ENCODE peak calls at places on chromosomes 1 and 21, in nine cellular contexts. K is naive thymus-derived CD4-positive, alpha-beta T cell; N is neural progenitor cell; E is mesendoderm; V is A549; R is vagina; P is GM23248; U is CD4-positive, CD25-positive, alpha-beta regulatory T cell; W is pancreas. X is an unnamed sample.

GRCh38 chr1:184150776-184151531 is 99.4 kb downstream of the TSEN15 start:
- DNase-seq in K (no peak), N (no peak), E (no peak), V (no peak), R (no peak), P (peak; percentile 92), U (no peak), W (no peak), X (no peak)

GRCh38 chr1:167767794-167768193 is 46.0 kb downstream of the MPZL1 start:
- DNase-seq in K (no peak), N (no peak), E (no peak), V (no peak), R (no peak), P (no peak), U (no peak), W (no peak), X (no peak)

GRCh38 chr21:29499734-29500343 is 201.1 kb downstream of the BACH1 start:
- DNase-seq in K (no peak), N (peak; percentile 29), E (peak; percentile 75), V (peak; percentile 21), R (no peak), P (peak; percentile 55), U (peak; percentile 4), W (no peak), X (no peak)

GRCh38 chr21:28227881-28228623 is 764.6 kb downstream of the LTN1 start:
- DNase-seq in K (no peak), N (no peak), E (no peak), V (no peak), R (no peak), P (peak; percentile 30), U (no peak), W (no peak), X (no peak)

GRCh38 chr1:37131281-37131680 is 97.0 kb upstream of the GRIK3 start:
- DNase-seq in K (no peak), N (no peak), E (no peak), V (no peak), R (no peak), P (no peak), U (no peak), W (no peak), X (no peak)

GRCh38 chr1:22204057-22204840 is 61.4 kb upstream of the WNT4 start:
- DNase-seq in K (no peak), N (no peak), E (no peak), V (no peak), R (no peak), P (no peak), U (no peak), W (no peak), X (no peak)

GRCh38 chr1:51636765-51637522 is 20.1 kb downstream of the OSBPL9 start:
- DNase-seq in K (no peak), N (no peak), E (no peak), V (no peak), R (no peak), P (peak; percentile 90), U (no peak), W (no peak), X (no peak)

GRCh38 chr1:212506666-212507065 is 73.9 kb downstream of the NENF start:
- DNase-seq in K (no peak), N (peak; percentile 85), E (peak; percentile 84), V (no peak), R (no peak), P (no peak), U (no peak), W (no peak), X (no peak)

GRCh38 chr1:119865607-119866006 is 30.7 kb downstream of the ADAM30 start:
- DNase-seq in K (no peak), N (no peak), E (no peak), V (no peak), R (no peak), P (peak; percentile 21), U (no peak), W (no peak), X (no peak)

DNA sequence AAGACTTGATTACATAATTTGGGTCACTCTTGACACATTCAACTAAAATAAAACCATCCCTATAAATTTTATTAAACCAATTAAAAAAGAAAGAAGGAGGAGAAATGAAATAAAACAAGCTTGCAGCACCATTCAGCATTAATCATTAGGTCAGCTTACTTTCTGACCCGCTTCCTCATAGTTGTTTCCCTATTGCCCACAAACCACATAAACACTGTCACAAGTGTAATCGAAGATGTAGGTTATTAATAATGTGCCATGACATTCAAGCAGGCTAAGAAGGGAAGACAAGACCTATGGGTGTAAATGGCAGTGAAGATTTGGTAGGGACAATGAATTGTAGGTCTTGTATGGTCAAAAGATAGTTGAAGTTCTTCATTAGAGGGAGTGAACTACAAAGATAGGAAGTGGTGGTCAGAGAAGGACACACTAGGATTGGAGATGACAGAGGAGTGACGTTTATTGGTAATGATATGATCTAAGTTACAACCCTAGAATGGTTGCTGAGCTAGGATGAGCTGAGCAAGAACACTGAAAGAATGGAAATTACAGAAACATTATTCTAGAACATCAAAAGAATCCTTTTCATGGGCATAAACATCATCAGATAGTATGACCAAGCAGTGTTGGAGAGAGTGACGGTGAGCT is 231.5 kb downstream of the KCNT2 start:
- DNase-seq in K (no peak), N (no peak), E (no peak), V (no peak), R (no peak), P (no peak), U (no peak), W (no peak), X (no peak)
- H3K4me3 ChIP-seq in K (no peak overlapping the region), N (no peak overlapping the region), E (no peak overlapping the region), V (no peak overlapping the region), R (no peak overlapping the region), P (no peak overlapping the region), U (no peak overlapping the region), W (no peak overlapping the region), X (no peak overlapping the region)

GRCh38 chr1:90837420-90837819 is 120.3 kb upstream of the BARHL2 start:
- DNase-seq in K (no peak), N (no peak), E (no peak), V (no peak), R (no peak), P (no peak), U (no peak), W (no peak), X (no peak)

GRCh38 chr1:90835172-90835660 is 118.1 kb upstream of the BARHL2 start:
- DNase-seq in K (no peak), N (peak; percentile 65), E (peak; percentile 65), V (no peak), R (no peak), P (peak; percentile 47), U (no peak), W (no peak), X (no peak)

GRCh38 chr1:90835661-90836344 is 118.7 kb upstream of the BARHL2 start:
- DNase-seq in K (no peak), N (peak; percentile 62), E (peak; percentile 43), V (no peak), R (no peak), P (peak; percentile 14), U (no peak), W (no peak), X (no peak)

GRCh38 chr1:90834354-90835171 is 117.5 kb upstream of the BARHL2 start:
- DNase-seq in K (no peak), N (peak; percentile 48), E (peak; percentile 92), V (no peak), R (no peak), P (peak; percentile 12), U (no peak), W (no peak), X (no peak)

DNA sequence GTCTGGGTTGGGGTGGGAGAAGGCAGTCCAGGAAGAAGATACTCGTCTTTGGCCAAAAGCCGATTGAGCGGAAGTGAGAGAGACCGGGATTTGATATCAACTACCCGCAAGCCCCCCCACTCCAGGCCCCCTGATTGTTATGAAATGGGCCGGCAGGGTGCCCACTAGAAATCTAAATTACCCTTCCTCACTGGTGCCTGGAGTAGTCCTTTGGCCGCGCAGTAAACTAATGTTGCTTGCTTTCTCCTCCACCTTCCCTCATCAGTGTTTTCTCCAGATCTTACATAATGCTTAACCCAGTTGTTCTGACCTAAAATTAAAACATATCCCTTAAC is 119.2 kb upstream of the BARHL2 start:
- DNase-seq in K (no peak), N (no peak), E (no peak), V (no peak), R (no peak), P (no peak), U (no peak), W (no peak), X (no peak)
- H3K4me3 ChIP-seq in K (no peak overlapping the region), N (peak overlapping the region; percentile 42), E (no peak overlapping the region), V (no peak overlapping the region), R (peak overlapping the region; percentile 45), P (peak overlapping the region; percentile 50), U (no peak overlapping the region), W (no peak overlapping the region), X (no peak overlapping the region)

GRCh38 chr1:33007190-33008050 is 29.3 kb downstream of the AK2 start:
- DNase-seq in K (no peak), N (peak; percentile 44), E (peak; percentile 82), V (peak; percentile 84), R (peak; percentile 65), P (peak; percentile 96), U (peak; percentile 34), W (no peak), X (no peak)

GRCh38 chr1:33005812-33006465 is 30.7 kb downstream of the AK2 start:
- DNase-seq in K (no peak), N (peak; percentile 53), E (no peak), V (no peak), R (peak; percentile 60), P (no peak), U (no peak), W (no peak), X (no peak)

GRCh38 chr1:33009561-33009960 is 27.1 kb downstream of the AK2 start:
- DNase-seq in K (no peak), N (no peak), E (no peak), V (no peak), R (peak; percentile 69), P (no peak), U (no peak), W (no peak), X (no peak)

GRCh38 chr1:33010946-33011731 is 25.5 kb downstream of the AK2 start:
- DNase-seq in K (no peak), N (no peak), E (no peak), V (no peak), R (no peak), P (peak; percentile 66), U (no peak), W (peak; percentile 67), X (no peak)

GRCh38 chr1:33008051-33008914 is 28.4 kb downstream of the AK2 start:
- DNase-seq in K (no peak), N (no peak), E (no peak), V (no peak), R (no peak), P (peak; percentile 24), U (no peak), W (no peak), X (no peak)
- H3K4me3 ChIP-seq in K (no peak overlapping the region), N (no peak overlapping the region), E (no peak overlapping the region), V (no peak overlapping the region), R (no peak overlapping the region), P (no peak overlapping the region), U (no peak overlapping the region), W (no peak overlapping the region), X (no peak overlapping the region)

GRCh38 chr1:8980656-8981055 is 35.0 kb downstream of the CA6 start:
- DNase-seq in K (no peak), N (no peak), E (no peak), V (no peak), R (no peak), P (no peak), U (no peak), W (no peak), X (no peak)
- H3K4me3 ChIP-seq in K (no peak overlapping the region), N (no peak overlapping the region), E (no peak overlapping the region), V (no peak overlapping the region), R (no peak overlapping the region), P (no peak overlapping the region), U (no peak overlapping the region), W (no peak overlapping the region), X (no peak overlapping the region)

GRCh38 chr21:16279658-16280581 is 550.1 kb downstream of the USP25 start:
- DNase-seq in K (no peak), N (peak; percentile 77), E (peak; percentile 20), V (no peak), R (no peak), P (peak; percentile 71), U (no peak), W (no peak), X (no peak)
- H3K4me3 ChIP-seq in K (no peak overlapping the region), N (no peak overlapping the region), E (no peak overlapping the region), V (no peak overlapping the region), R (peak overlapping the region; percentile 9), P (peak overlapping the region; percentile 63), U (no peak overlapping the region), W (no peak overlapping the region), X (no peak overlapping the region)